ENCODE peak calls at places on chromosomes 2 and 18, in ten cellular contexts. B is cardiac fibroblast; G is substantia nigra; Z is activated T-cell treated with anti-CD3 and anti-CD28 coated beads, Interleukin-2, amount 50 U/mL, for 4 hours; T is stromal cell of bone marrow; L is anterior cingulate cortex; A is T-helper 2 cell; O is epithelial cell of esophagus; I is memory B cell; K is iPS DF 19.7. C is an unnamed sample.

GRCh38 chr2:76749858-76750257 is 772.3 kb downstream of the LRRTM4 start:
- DNase-seq in B (no peak), G (no peak), Z (no peak), T (no peak), L (no peak), A (no peak), O (no peak), I (no peak), K (no peak), C (no peak)

GRCh38 chr2:240972201-240972600 is 26.2 kb upstream of the SNED1 start:
- DNase-seq in B (no peak), G (no peak), Z (no peak), T (no peak), L (no peak), A (no peak), O (no peak), I (no peak), K (no peak), C (no peak)

GRCh38 chr2:199911877-199912161 is 726 bp downstream of the C2orf69 start:
- DNase-seq in B (no peak), G (no peak), Z (no peak), T (no peak), L (no peak), A (no peak), O (no peak), I (no peak), K (no peak), C (no peak)

GRCh38 chr2:41993086-41993812 is 54.6 kb upstream of the PKDCC start:
- DNase-seq in B (no peak), G (no peak), Z (no peak), T (no peak), L (no peak), A (no peak), O (no peak), I (no peak), K (no peak), C (no peak)

GRCh38 chr2:85181844-85182456 is 48.8 kb downstream of the TCF7L1 start:
- DNase-seq in B (no peak), G (no peak), Z (no peak), T (no peak), L (no peak), A (no peak), O (no peak), I (no peak), K (no peak), C (no peak)

GRCh38 chr2:70173520-70173919 is 17.3 kb downstream of the C2orf42 start:
- DNase-seq in B (peak), G (no peak), Z (no peak), T (no peak), L (no peak), A (no peak), O (peak), I (no peak), K (no peak), C (no peak)

GRCh38 chr18:23142285-23142929 is 7.1 kb downstream of the CABLES1 start:
- DNase-seq in B (no peak), G (no peak), Z (no peak), T (no peak), L (no peak), A (no peak), O (peak), I (no peak), K (no peak), C (no peak)

GRCh38 chr2:222978850-222979249 is 73.1 kb upstream of the KCNE4 start:
- DNase-seq in B (no peak), G (no peak), Z (no peak), T (no peak), L (no peak), A (no peak), O (no peak), I (no peak), K (no peak), C (no peak)

GRCh38 chr2:20091305-20091991 is 40.0 kb upstream of the LAPTM4A start:
- DNase-seq in B (peak), G (no peak), Z (no peak), T (peak), L (no peak), A (no peak), O (peak), I (no peak), K (no peak), C (no peak)

GRCh38 chr2:222423632-222424280 is 587 bp upstream of the SGPP2 start:
- DNase-seq in B (no peak), G (no peak), Z (peak), T (no peak), L (no peak), A (peak), O (peak), I (peak), K (no peak), C (peak)

GRCh38 chr18:79878741-79879358 is 72.6 kb downstream of the SLC66A2 start:
- DNase-seq in B (no peak), G (no peak), Z (no peak), T (no peak), L (no peak), A (no peak), O (no peak), I (no peak), K (no peak), C (no peak)

GRCh38 chr2:177603734-177604133 is 211.2 kb downstream of the AGPS start:
- DNase-seq in B (no peak), G (no peak), Z (no peak), T (no peak), L (no peak), A (no peak), O (no peak), I (no peak), K (no peak), C (no peak)

GRCh38 chr2:233389601-233390125 is 35.4 kb downstream of the DGKD start:
- DNase-seq in B (no peak), G (no peak), Z (no peak), T (no peak), L (no peak), A (no peak), O (no peak), I (no peak), K (no peak), C (no peak)

GRCh38 chr2:28004086-28004485 is 113.6 kb downstream of the BABAM2 start:
- DNase-seq in B (peak), G (no peak), Z (peak), T (peak), L (no peak), A (no peak), O (peak), I (no peak), K (no peak), C (no peak)

GRCh38 chr2:179393481-179393880 is 128.8 kb upstream of the SESTD1 start:
- DNase-seq in B (peak), G (no peak), Z (no peak), T (no peak), L (no peak), A (no peak), O (no peak), I (no peak), K (no peak), C (no peak)

GRCh38 chr2:236946871-236947270 is 138.8 kb upstream of the COPS8 start:
- DNase-seq in B (peak), G (no peak), Z (no peak), T (no peak), L (no peak), A (no peak), O (no peak), I (no peak), K (no peak), C (no peak)

GRCh38 chr2:58240595-58240937 is 559 bp downstream of the FANCL start:
- DNase-seq in B (no peak), G (no peak), Z (no peak), T (no peak), L (no peak), A (no peak), O (peak), I (no peak), K (no peak), C (no peak)

GRCh38 chr2:98084151-98084868 is 2.7 kb upstream of the VWA3B start:
- DNase-seq in B (no peak), G (no peak), Z (no peak), T (no peak), L (no peak), A (no peak), O (no peak), I (no peak), K (no peak), C (no peak)

GRCh38 chr18:59566507-59566906 is 130.7 kb downstream of the CCBE1 start:
- DNase-seq in B (peak), G (no peak), Z (no peak), T (no peak), L (no peak), A (no peak), O (no peak), I (no peak), K (no peak), C (no peak)

GRCh38 chr18:11323359-11323819 is 174.0 kb upstream of the PIEZO2 start:
- DNase-seq in B (peak), G (no peak), Z (no peak), T (no peak), L (no peak), A (no peak), O (no peak), I (no peak), K (no peak), C (no peak)

GRCh38 chr18:77069931-77070330 is 62.7 kb downstream of the MBP start:
- DNase-seq in B (peak), G (no peak), Z (peak), T (no peak), L (no peak), A (peak), O (no peak), I (no peak), K (no peak), C (no peak)

GRCh38 chr18:62802523-62802922 is 87.2 kb downstream of the PHLPP1 start:
- DNase-seq in B (peak), G (no peak), Z (no peak), T (no peak), L (no peak), A (no peak), O (peak), I (no peak), K (no peak), C (no peak)

GRCh38 chr2:197673142-197673541 is 2.2 kb downstream of the RFTN2 start:
- DNase-seq in B (no peak), G (no peak), Z (no peak), T (no peak), L (no peak), A (no peak), O (no peak), I (no peak), K (no peak), C (no peak)

GRCh38 chr18:70982292-70982691 is 693.4 kb downstream of the SOCS6 start:
- DNase-seq in B (no peak), G (no peak), Z (no peak), T (no peak), L (no peak), A (no peak), O (no peak), I (no peak), K (no peak), C (no peak)

GRCh38 chr2:23069935-23070334 is 315.0 kb upstream of the KLHL29 start:
- DNase-seq in B (no peak), G (no peak), Z (no peak), T (no peak), L (no peak), A (no peak), O (no peak), I (no peak), K (no peak), C (no peak)

GRCh38 chr2:206520450-206520849 is 77.1 kb downstream of the ADAM23 start:
- DNase-seq in B (no peak), G (no peak), Z (no peak), T (no peak), L (no peak), A (no peak), O (no peak), I (no peak), K (no peak), C (no peak)

GRCh38 chr2:125408839-125409502 is 1247.0 kb upstream of the GYPC start:
- DNase-seq in B (no peak), G (no peak), Z (no peak), T (no peak), L (no peak), A (no peak), O (no peak), I (no peak), K (no peak), C (no peak)

GRCh38 chr18:61854578-61854977 is 38.2 kb downstream of the RNF152 start:
- DNase-seq in B (peak), G (no peak), Z (no peak), T (no peak), L (no peak), A (no peak), O (peak), I (no peak), K (no peak), C (no peak)

GRCh38 chr2:238869293-238870124 is 21.6 kb downstream of the TWIST2 start:
- DNase-seq in B (peak), G (no peak), Z (no peak), T (no peak), L (no peak), A (no peak), O (no peak), I (no peak), K (no peak), C (no peak)

GRCh38 chr2:66761826-66762225 is 326.9 kb downstream of the MEIS1 start:
- DNase-seq in B (no peak), G (no peak), Z (no peak), T (no peak), L (no peak), A (no peak), O (no peak), I (no peak), K (no peak), C (no peak)

GRCh38 chr2:238573065-238573778 is 146.5 kb downstream of the ASB1 start:
- DNase-seq in B (peak), G (no peak), Z (no peak), T (no peak), L (no peak), A (no peak), O (no peak), I (no peak), K (no peak), C (no peak)

GRCh38 chr2:102915128-102915527 is 153.3 kb downstream of the TMEM182 start:
- DNase-seq in B (peak), G (no peak), Z (no peak), T (peak), L (no peak), A (no peak), O (peak), I (no peak), K (no peak), C (no peak)

GRCh38 chr2:110115291-110116032 is at the start of gene MALL:
- DNase-seq in B (no peak), G (no peak), Z (no peak), T (no peak), L (no peak), A (no peak), O (peak), I (no peak), K (no peak), C (no peak)

GRCh38 chr2:207505180-207505579 is 24.6 kb upstream of the CREB1 start:
- DNase-seq in B (peak), G (no peak), Z (no peak), T (no peak), L (no peak), A (no peak), O (peak), I (no peak), K (no peak), C (no peak)

GRCh38 chr2:142866426-142866825 is 11.0 kb upstream of the KYNU start:
- DNase-seq in B (no peak), G (no peak), Z (no peak), T (no peak), L (no peak), A (no peak), O (no peak), I (no peak), K (no peak), C (no peak)

GRCh38 chr2:67965246-67965645 is 97.6 kb downstream of the C1D start:
- DNase-seq in B (no peak), G (no peak), Z (no peak), T (peak), L (no peak), A (no peak), O (peak), I (no peak), K (no peak), C (no peak)

GRCh38 chr2:200699310-200699709 is 112.4 kb upstream of the BZW1 start:
- DNase-seq in B (no peak), G (no peak), Z (no peak), T (no peak), L (no peak), A (no peak), O (no peak), I (no peak), K (no peak), C (no peak)

GRCh38 chr2:223989206-223989859 is 32.1 kb downstream of the MRPL44 start:
- DNase-seq in B (no peak), G (no peak), Z (no peak), T (no peak), L (no peak), A (no peak), O (no peak), I (no peak), K (no peak), C (no peak)

GRCh38 chr2:97740590-97741182 is 27.3 kb downstream of the ZAP70 start:
- DNase-seq in B (peak), G (peak), Z (no peak), T (no peak), L (no peak), A (no peak), O (peak), I (peak), K (peak), C (no peak)

C was measured in putamen.